ENCODE peak calls at places on chromosomes 11 and 22, in five cellular contexts. L, V, H, J and D are unnamed samples.

GRCh38 chr11:2672553-2673249 is 27.1 kb downstream of the KCNQ1OT1 start:
- DNase-seq in L (no peak), V (peak), H (no peak), J (peak), D (no peak)

GRCh38 chr11:1300121-1300520 is 9.3 kb downstream of the TOLLIP start:
- DNase-seq in L (no peak), V (peak), H (no peak), J (no peak), D (no peak)

GRCh38 chr11:58485961-58486360 is 21.9 kb downstream of the OR5B21 start:
- DNase-seq in L (no peak), V (no peak), H (no peak), J (no peak), D (no peak)

GRCh38 chr11:70552441-70553150 is 154.3 kb downstream of the CTTN start:
- DNase-seq in L (no peak), V (no peak), H (no peak), J (no peak), D (no peak)

GRCh38 chr11:118247041-118247440 is 5.1 kb downstream of the MPZL3 start:
- DNase-seq in L (no peak), V (no peak), H (no peak), J (no peak), D (no peak)

GRCh38 chr22:19420321-19420720 is 11.2 kb downstream of the HIRA start:
- DNase-seq in L (no peak), V (no peak), H (no peak), J (no peak), D (no peak)

GRCh38 chr11:126628790-126629621 is 273.5 kb downstream of the ST3GAL4 start:
- DNase-seq in L (no peak), V (no peak), H (no peak), J (no peak), D (no peak)

GRCh38 chr11:18775492-18776292 is 15.9 kb downstream of the PTPN5 start:
- DNase-seq in L (peak), V (no peak), H (peak), J (no peak), D (peak)

GRCh38 chr11:8813658-8814057 is 97.3 kb upstream of the AKIP1 start:
- DNase-seq in L (peak), V (no peak), H (peak), J (no peak), D (peak)

GRCh38 chr22:42343136-42343484 is 72.7 kb upstream of the TCF20 start:
- DNase-seq in L (no peak), V (no peak), H (no peak), J (no peak), D (no peak)

GRCh38 chr11:111310088-111310487 is 11.7 kb downstream of the POU2AF3 start:
- DNase-seq in L (no peak), V (peak), H (no peak), J (no peak), D (peak)

GRCh38 chr11:17020831-17021230 is 6.6 kb upstream of the PLEKHA7 start:
- DNase-seq in L (no peak), V (no peak), H (no peak), J (no peak), D (no peak)

GRCh38 chr11:69660001-69660500 is 15.1 kb downstream of the LTO1 start:
- DNase-seq in L (no peak), V (no peak), H (no peak), J (no peak), D (no peak)

GRCh38 chr11:79159657-79160450 is 281.0 kb downstream of the TENM4 start:
- DNase-seq in L (no peak), V (no peak), H (no peak), J (no peak), D (no peak)

GRCh38 chr11:96168623-96169022 is 174.4 kb downstream of the MAML2 start:
- DNase-seq in L (peak), V (peak), H (no peak), J (no peak), D (no peak)

GRCh38 chr11:128852327-128853023 is 14.6 kb downstream of the KCNJ1 start:
- DNase-seq in L (peak), V (no peak), H (no peak), J (no peak), D (no peak)

GRCh38 chr22:19717181-19717580 is 2.9 kb downstream of the SEPTIN5 start:
- DNase-seq in L (no peak), V (no peak), H (no peak), J (no peak), D (no peak)

DNA sequence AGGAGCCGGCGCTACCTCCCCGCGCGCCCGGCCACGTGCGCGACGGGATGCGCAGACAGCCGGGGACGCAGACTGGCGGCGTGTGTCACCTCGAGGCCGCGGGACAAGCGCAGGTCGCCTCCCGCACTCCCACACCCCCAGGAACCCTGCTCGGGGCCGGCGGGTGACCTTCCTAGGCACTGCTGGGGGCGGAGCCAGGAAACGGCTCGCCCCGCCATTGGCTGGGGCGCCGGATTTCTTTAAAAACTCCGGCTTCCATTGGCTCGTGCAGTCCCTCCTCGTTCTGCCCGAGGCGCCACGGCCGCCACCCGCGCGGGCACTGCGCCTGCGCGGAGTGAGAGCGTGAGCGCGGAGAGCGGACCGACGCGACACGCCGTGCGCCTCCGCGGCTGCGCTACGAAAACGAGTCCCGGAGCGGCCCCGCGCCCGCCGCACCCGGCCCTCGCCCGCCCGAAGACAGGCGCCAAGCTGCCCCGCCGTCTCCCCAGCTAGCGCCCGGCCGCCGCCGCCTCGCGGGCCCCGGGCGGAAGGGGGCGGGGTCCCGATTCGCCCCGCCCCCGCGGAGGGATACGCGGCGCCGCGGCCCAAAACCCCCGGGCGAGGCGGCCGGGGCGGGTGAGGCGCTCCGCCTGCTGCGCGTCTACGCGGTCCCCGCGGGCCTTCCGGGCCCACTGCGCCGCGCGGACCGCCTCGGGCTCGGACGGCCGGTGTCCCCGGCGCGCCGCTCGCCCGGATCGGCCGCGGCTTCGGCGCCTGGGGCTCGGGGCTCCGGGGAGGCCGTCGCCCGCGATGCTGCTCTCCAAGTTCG is at the start of gene PIM3:
- DNase-seq in L (peak), V (peak), H (peak), J (no peak), D (peak)
- TF ChIP-seq POLR2AphosphoS5 in L (peak), V (peak), H (peak), J (peak), D (peak)

DNA sequence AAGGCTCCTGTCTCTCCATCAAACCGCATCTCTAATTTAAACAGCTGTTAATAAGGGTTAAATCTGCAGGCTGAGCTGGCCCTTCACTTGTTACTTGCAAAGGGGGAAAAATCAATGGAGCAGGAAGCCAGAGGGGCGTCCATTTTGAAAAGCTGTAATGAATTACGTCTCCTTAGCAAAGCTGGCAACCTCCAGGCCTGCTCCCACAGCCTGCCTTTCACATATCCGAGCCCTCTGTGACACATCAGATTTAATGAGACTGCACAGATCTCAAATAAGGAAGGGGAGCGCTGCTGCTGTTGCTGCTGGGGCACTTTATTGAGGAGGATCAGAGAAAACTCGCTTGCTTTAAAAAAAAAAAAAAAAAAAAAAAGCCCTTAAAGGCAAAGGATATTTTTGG is 320.8 kb downstream of the BLID start:
- DNase-seq in L (no peak), V (no peak), H (no peak), J (no peak), D (no peak)
- H3K4me3 ChIP-seq in L (no peak), V (no peak), H (no peak), J (no peak), D (no peak)

DNA sequence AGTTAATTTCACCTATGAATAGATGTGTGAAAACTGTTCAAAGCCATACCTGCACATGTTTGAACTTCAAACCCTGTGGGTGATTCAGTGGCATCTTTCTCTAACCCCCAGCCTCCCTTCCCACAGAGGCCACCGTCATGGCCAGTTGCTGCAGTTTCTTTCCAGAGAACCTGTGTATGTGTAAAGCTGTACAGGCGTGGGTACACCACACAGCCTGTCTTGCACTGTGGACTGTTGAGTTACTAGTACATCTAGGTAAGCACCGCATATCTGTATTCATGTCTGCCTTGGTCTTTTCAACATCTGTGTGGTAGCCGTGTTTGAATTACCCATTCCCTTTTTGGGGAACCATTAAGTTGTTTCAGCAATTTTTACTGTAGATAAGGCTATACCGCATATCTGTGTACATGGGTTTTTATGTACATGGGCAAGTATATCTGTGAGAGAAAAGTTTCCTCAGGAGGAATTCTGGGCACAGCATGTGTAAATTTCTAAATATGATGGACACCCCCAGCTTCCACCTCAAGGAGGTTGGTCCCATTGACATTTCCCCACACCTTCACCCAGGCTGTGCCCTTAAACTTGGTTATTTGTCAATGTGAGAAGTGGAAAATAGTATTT is 13.9 kb downstream of the NEAT1 start:
- DNase-seq in L (peak), V (peak), H (no peak), J (no peak), D (peak)
- TF ChIP-seq POLR2A in L (no peak), V (no peak), H (peak), J (peak), D (no peak)

GRCh38 chr11:12673924-12674570 is at the start of gene TEAD1:
- DNase-seq in L (peak), V (peak), H (peak), J (no peak), D (peak)

GRCh38 chr11:12675951-12676711 is 1.9 kb downstream of the TEAD1 start:
- DNase-seq in L (no peak), V (no peak), H (no peak), J (no peak), D (no peak)

GRCh38 chr11:12673601-12673923 is 659 bp upstream of the TEAD1 start:
- DNase-seq in L (no peak), V (no peak), H (no peak), J (no peak), D (no peak)

GRCh38 chr11:12674571-12674935 is 332 bp downstream of the TEAD1 start:
- DNase-seq in L (no peak), V (peak), H (peak), J (no peak), D (peak)

GRCh38 chr11:12674936-12675696 is 895 bp downstream of the TEAD1 start:
- DNase-seq in L (no peak), V (peak), H (peak), J (no peak), D (no peak)
- TF ChIP-seq POLR2AphosphoS5 in L (no peak), V (peak), H (no peak), J (peak), D (peak)

GRCh38 chr22:45450931-45451651 is 37.6 kb downstream of the RIBC2 start:
- DNase-seq in L (no peak), V (no peak), H (no peak), J (no peak), D (no peak)
- H3K4me3 ChIP-seq in L (no peak), V (no peak), H (no peak), J (no peak), D (no peak)

DNA sequence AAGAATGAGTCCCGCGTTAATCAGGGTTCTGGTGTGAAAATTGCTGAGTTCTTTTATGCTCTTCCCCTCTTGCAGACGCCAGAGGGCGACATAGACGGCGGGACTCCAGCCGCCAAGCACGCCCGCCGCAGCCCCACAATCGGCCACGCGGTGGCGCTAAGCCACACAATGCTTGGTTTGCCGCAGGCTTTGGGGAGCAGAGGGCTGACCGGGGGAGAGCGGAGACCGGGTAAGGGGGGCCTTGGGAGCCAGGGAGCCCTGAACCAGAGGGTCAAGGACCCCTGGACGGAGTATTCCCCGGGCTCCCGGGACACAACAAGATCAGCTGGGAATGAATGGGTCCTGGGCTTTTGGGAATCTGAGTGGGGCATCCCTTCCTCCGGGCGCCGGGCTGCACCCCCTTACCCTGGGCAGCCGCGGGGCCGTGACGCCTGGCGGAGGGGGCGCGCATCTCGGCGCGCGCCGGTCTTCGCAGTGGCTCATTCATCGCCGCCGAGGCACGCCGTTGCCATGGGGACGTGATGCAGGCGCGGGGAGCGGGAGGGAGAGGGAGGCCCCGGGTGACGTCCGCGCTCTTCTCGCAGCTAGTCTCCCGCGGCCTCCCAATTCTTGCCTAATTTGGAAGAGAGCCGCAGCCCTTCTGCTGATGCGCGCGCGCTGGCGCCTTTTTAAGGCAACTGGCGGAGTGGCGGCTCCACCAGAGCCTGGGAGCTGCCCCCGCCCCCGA is 12.2 kb upstream of the NPAS4 start:
- DNase-seq in L (peak), V (peak), H (peak), J (no peak), D (peak)
- TF ChIP-seq POLR2A in L (no peak), V (no peak), H (no peak), J (no peak), D (no peak)